ENCODE peak calls at places on chromosomes 13 and 19, in six cellular contexts. M is left ventricle myocardium inferior, A is AG04450, J is esophagus muscularis mucosa, Z is IMR-90, Q is hepatocyte. G is an unnamed sample.

GRCh38 chr19:13621413-13621812 is 115.1 kb upstream of the CACNA1A start:
- DNase-seq in M (no peak), A (peak; percentile 67), J (no peak), Z (peak; percentile 96), Q (no peak), G (peak; percentile 37)

GRCh38 chr19:42088471-42089190 is 12.7 kb downstream of the ZNF574 start:
- DNase-seq in M (no peak), A (peak; percentile 38), J (no peak), Z (peak; percentile 81), Q (no peak), G (no peak)

GRCh38 chr13:110354209-110354627 is 47.1 kb downstream of the COL4A2 start:
- DNase-seq in M (no peak), A (no peak), J (no peak), Z (peak; percentile 68), Q (no peak), G (no peak)

GRCh38 chr13:50268500-50268899 is 253.3 kb downstream of the KCNRG start:
- DNase-seq in M (no peak), A (no peak), J (no peak), Z (peak; percentile 5), Q (no peak), G (no peak)

GRCh38 chr13:93368705-93369104 is 142.1 kb downstream of the GPC6 start:
- DNase-seq in M (no peak), A (no peak), J (no peak), Z (no peak), Q (no peak), G (no peak)

GRCh38 chr19:55809381-55810058 is 22.3 kb downstream of the NLRP11 start:
- DNase-seq in M (peak; percentile 17), A (no peak), J (no peak), Z (peak; percentile 33), Q (peak; percentile 41), G (peak; percentile 94)

GRCh38 chr19:55442372-55443044 is 592 bp downstream of the SHISA7 start:
- DNase-seq in M (no peak), A (no peak), J (no peak), Z (no peak), Q (no peak), G (no peak)

GRCh38 chr19:49441210-49441959 is at the start of gene SLC17A7:
- DNase-seq in M (peak; percentile 63), A (no peak), J (no peak), Z (no peak), Q (peak; percentile 59), G (no peak)

GRCh38 chr19:5877869-5878268 is 7.5 kb upstream of the FUT5 start:
- DNase-seq in M (no peak), A (no peak), J (no peak), Z (no peak), Q (no peak), G (peak; percentile 50)

GRCh38 chr19:15114153-15114540 is 6.9 kb downstream of the SYDE1 start:
- DNase-seq in M (no peak), A (no peak), J (no peak), Z (peak; percentile 65), Q (no peak), G (no peak)

GRCh38 chr13:69109891-69110525 is 997.6 kb upstream of the ATXN8OS start:
- DNase-seq in M (no peak), A (no peak), J (no peak), Z (no peak), Q (peak; percentile 6), G (peak; percentile 5)

GRCh38 chr19:17469092-17469370 is 1.3 kb upstream of the SLC27A1 start:
- DNase-seq in M (no peak), A (no peak), J (no peak), Z (peak; percentile 13), Q (no peak), G (no peak)

GRCh38 chr19:35154535-35155406 is at the start of gene FXYD5:
- DNase-seq in M (peak; percentile 72), A (peak; percentile 27), J (no peak), Z (peak; percentile 80), Q (peak; percentile 86), G (peak; percentile 15)

GRCh38 chr13:58025821-58026220 is 394.3 kb downstream of the PCDH17 start:
- DNase-seq in M (no peak), A (no peak), J (no peak), Z (no peak), Q (no peak), G (no peak)

DNA sequence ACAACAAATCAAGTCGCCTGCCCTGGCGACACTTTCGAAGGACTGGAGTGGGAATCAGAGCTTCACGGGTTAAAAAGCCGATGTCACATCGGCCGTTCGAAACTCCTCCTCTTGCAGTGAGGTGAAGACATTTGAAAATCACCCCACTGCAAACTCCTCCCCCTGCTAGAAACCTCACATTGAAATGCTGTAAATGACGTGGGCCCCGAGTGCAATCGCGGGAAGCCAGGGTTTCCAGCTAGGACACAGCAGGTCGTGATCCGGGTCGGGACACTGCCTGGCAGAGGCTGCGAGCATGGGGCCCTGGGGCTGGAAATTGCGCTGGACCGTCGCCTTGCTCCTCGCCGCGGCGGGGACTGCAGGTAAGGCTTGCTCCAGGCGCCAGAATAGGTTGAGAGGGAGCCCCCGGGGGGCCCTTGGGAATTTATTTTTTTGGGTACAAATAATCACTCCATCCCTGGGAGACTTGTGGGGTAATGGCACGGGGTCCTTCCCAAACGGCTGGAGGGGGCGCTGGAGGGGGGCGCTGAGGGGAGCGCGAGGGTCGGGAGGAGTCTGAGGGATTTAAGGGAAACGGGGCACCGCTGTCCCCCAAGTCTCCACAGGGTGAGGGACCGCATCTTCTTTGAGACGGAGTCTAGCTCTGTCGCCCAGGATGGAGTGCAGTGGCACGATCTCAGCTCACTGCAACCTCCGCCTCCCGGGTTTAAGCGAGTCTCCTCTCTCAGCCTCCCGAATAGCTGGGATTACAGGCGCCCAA is at the start of gene LDLR:
- DNase-seq in M (peak; percentile 76), A (peak; percentile 69), J (peak; percentile 95), Z (peak; percentile 90), Q (peak; percentile 96), G (peak; percentile 92)
- H3K27ac ChIP-seq in M (peak within 1 kb of the TSS; percentile 95), A (peak within 1 kb of the TSS; percentile 95), J (peak within 1 kb of the TSS; percentile 97), Z (peak within 1 kb of the TSS; percentile 78), Q (peak within 1 kb of the TSS; percentile 98), G (peak within 1 kb of the TSS; percentile 83)

GRCh38 chr13:46388308-46388707 is 1.3 kb upstream of the RUBCNL start:
- DNase-seq in M (no peak), A (no peak), J (no peak), Z (no peak), Q (no peak), G (no peak)
- H3K4me3 ChIP-seq in M (no peak overlapping the region), A (no peak overlapping the region), J (no peak overlapping the region), Z (no peak overlapping the region), Q (no peak overlapping the region), G (no peak overlapping the region)

GRCh38 chr13:79548886-79549285 is 67.9 kb downstream of the NDFIP2 start:
- DNase-seq in M (no peak), A (no peak), J (no peak), Z (peak; percentile 11), Q (no peak), G (peak; percentile 69)
- H3K27ac ChIP-seq in M (no peak overlapping the region), A (no peak overlapping the region), J (no peak overlapping the region), Z (no peak overlapping the region), Q (no peak overlapping the region), G (peak overlapping the region; percentile 86)

GRCh38 chr19:29612121-29612520 is 6.0 kb downstream of the POP4 start:
- DNase-seq in M (no peak), A (no peak), J (no peak), Z (no peak), Q (no peak), G (no peak)

GRCh38 chr19:29610574-29611271 is 4.6 kb downstream of the POP4 start:
- DNase-seq in M (peak; percentile 77), A (peak; percentile 63), J (peak; percentile 93), Z (peak; percentile 77), Q (peak; percentile 89), G (peak; percentile 88)

GRCh38 chr19:29610213-29610573 is 4.1 kb downstream of the POP4 start:
- DNase-seq in M (no peak), A (no peak), J (no peak), Z (no peak), Q (no peak), G (no peak)

GRCh38 chr19:29606420-29606747 is 301 bp downstream of the POP4 start:
- DNase-seq in M (no peak), A (no peak), J (no peak), Z (no peak), Q (no peak), G (no peak)

DNA sequence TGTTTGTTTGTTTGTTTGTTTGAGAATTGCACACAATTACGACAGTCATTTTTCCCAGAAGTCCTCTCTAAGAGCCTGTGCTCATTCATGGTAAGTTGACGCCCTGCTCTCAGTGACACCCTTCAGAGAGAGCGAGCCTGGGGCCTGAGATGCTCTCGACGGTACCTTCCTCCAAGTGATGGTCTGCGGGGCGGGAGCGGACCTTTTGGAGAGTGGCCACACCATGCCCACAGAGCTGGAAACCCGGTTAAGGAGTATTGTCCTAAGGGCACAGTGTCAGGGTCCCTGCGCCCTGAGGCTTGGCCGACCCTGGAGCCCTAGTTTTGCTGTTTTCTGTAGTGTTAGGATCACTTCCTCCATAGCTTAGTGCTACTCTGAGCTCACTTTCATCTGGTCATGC is 3.6 kb downstream of the POP4 start:
- DNase-seq in M (no peak), A (no peak), J (no peak), Z (no peak), Q (no peak), G (no peak)
- H3K4me3 ChIP-seq in M (no peak overlapping the region), A (no peak overlapping the region), J (no peak overlapping the region), Z (no peak overlapping the region), Q (no peak overlapping the region), G (no peak overlapping the region)

GRCh38 chr19:3333020-3333583 is 33.3 kb upstream of the NFIC start:
- DNase-seq in M (no peak), A (no peak), J (no peak), Z (no peak), Q (no peak), G (no peak)

GRCh38 chr19:3336351-3336679 is 30.1 kb upstream of the NFIC start:
- DNase-seq in M (no peak), A (no peak), J (no peak), Z (no peak), Q (no peak), G (no peak)

GRCh38 chr19:3333662-3334061 is 32.7 kb upstream of the NFIC start:
- DNase-seq in M (no peak), A (no peak), J (no peak), Z (no peak), Q (no peak), G (no peak)

GRCh38 chr19:3336680-3337523 is 29.5 kb upstream of the NFIC start:
- DNase-seq in M (peak; percentile 90), A (peak; percentile 18), J (peak; percentile 97), Z (peak; percentile 48), Q (peak; percentile 84), G (no peak)

GRCh38 chr19:3335431-3336350 is 30.7 kb upstream of the NFIC start:
- DNase-seq in M (peak; percentile 66), A (no peak), J (peak; percentile 93), Z (peak; percentile 57), Q (peak; percentile 50), G (no peak)
- H3K27ac ChIP-seq in M (peak overlapping the region; percentile 98), A (peak overlapping the region; percentile 21), J (peak overlapping the region; percentile 97), Z (peak overlapping the region; percentile 21), Q (peak overlapping the region; percentile 94), G (no peak overlapping the region)

GRCh38 chr19:40594251-40594650 is 6.9 kb upstream of the LTBP4 start:
- DNase-seq in M (no peak), A (no peak), J (no peak), Z (no peak), Q (no peak), G (no peak)
- H3K4me3 ChIP-seq in M (no peak overlapping the region), A (no peak overlapping the region), J (no peak overlapping the region), Z (no peak overlapping the region), Q (no peak overlapping the region), G (no peak overlapping the region)

GRCh38 chr13:98485561-98485960 is 91.3 kb downstream of the STK24 start:
- DNase-seq in M (no peak), A (no peak), J (no peak), Z (no peak), Q (no peak), G (peak; percentile 48)
- H3K27ac ChIP-seq in M (peak overlapping the region; percentile 88), A (peak overlapping the region; percentile 92), J (peak overlapping the region; percentile 60), Z (no peak overlapping the region), Q (peak overlapping the region; percentile 97), G (peak overlapping the region; percentile 94)

GRCh38 chr19:47726467-47726866 is 13.2 kb downstream of the EHD2 start:
- DNase-seq in M (no peak), A (no peak), J (no peak), Z (peak; percentile 76), Q (no peak), G (no peak)
- H3K4me3 ChIP-seq in M (no peak overlapping the region), A (no peak overlapping the region), J (no peak overlapping the region), Z (no peak overlapping the region), Q (no peak overlapping the region), G (no peak overlapping the region)

G was measured in SJCRH30.